ENCODE peak calls at places on chromosomes 1 and 21, in four cellular contexts. C is neural progenitor cell, A is SK-N-SH, K is trophoblast cell. N is an unnamed sample. For H3K79me2, the result is how much of the 10 kb centered on the place peaks cover.

GRCh38 chr1:223114871-223115270 is 28.2 kb downstream of the TLR5 start:
- DNase-seq in C (no peak), A (no peak), K (no peak), N (no peak)

GRCh38 chr1:26855636-26856035 is 7.3 kb upstream of the SFN start:
- DNase-seq in K (no peak), C (no peak), A (no peak), N (no peak)

GRCh38 chr1:228279011-228279721 is 71.3 kb downstream of the OBSCN start:
- DNase-seq in C (no peak), K (no peak), A (no peak), N (no peak)

GRCh38 chr1:41902125-41902524 is 16.6 kb downstream of the HIVEP3 start:
- DNase-seq in A (no peak), C (no peak), K (peak), N (no peak)

GRCh38 chr1:86258106-86258505 is 101.5 kb upstream of the COL24A1 start:
- DNase-seq in K (no peak), C (no peak), A (no peak), N (no peak)

GRCh38 chr1:23597635-23598388 is 38.5 kb upstream of the ID3 start:
- DNase-seq in C (peak), A (no peak), K (no peak), N (no peak)

GRCh38 chr1:245234217-245235120 is 79.7 kb downstream of the KIF26B start:
- DNase-seq in K (no peak), A (no peak), C (peak), N (no peak)

GRCh38 chr1:22849770-22850169 is 122.9 kb downstream of the LACTBL1 start:
- DNase-seq in A (no peak), K (no peak), C (no peak), N (no peak)

GRCh38 chr1:168000656-168001055 is 63.8 kb upstream of the MPC2 start:
- DNase-seq in A (no peak), K (no peak), C (no peak), N (no peak)

GRCh38 chr1:85463666-85464496 is 1.1 kb downstream of the DDAH1 start:
- DNase-seq in C (peak), A (peak), K (no peak), N (no peak)

GRCh38 chr1:190328361-190328760 is 149.3 kb downstream of the BRINP3 start:
- DNase-seq in K (no peak), A (no peak), C (no peak), N (no peak)

GRCh38 chr1:182143825-182144661 is 82.5 kb upstream of the ZNF648 start:
- DNase-seq in K (no peak), A (peak), C (peak), N (no peak)

GRCh38 chr21:42366292-42367010 is at the start of gene TFF1:
- DNase-seq in C (no peak), K (no peak), A (no peak), N (no peak)

GRCh38 chr21:36465481-36465880 is 14.4 kb downstream of the CLDN14 start:
- DNase-seq in A (no peak), C (no peak), K (no peak), N (no peak)

GRCh38 chr1:84996846-84997666 is at the start of gene MCOLN2:
- DNase-seq in C (peak), K (no peak), A (peak), N (peak)

GRCh38 chr1:50620680-50621329 is 197.6 kb upstream of the DMRTA2 start:
- DNase-seq in A (no peak), K (no peak), C (peak), N (peak)

GRCh38 chr1:6869002-6869380 is 83.7 kb downstream of the CAMTA1 start:
- DNase-seq in C (peak), A (no peak), K (no peak), N (no peak)

GRCh38 chr1:167473761-167474160 is 44.6 kb downstream of the CD247 start:
- DNase-seq in A (no peak), C (no peak), K (no peak), N (no peak)

GRCh38 chr1:3453203-3453761 is 1.2 kb upstream of the ARHGEF16 start:
- DNase-seq in C (peak), K (peak), A (peak), N (peak)

GRCh38 chr1:7491818-7492173 is 279.3 kb upstream of the VAMP3 start:
- DNase-seq in A (no peak), C (no peak), K (no peak), N (no peak)

GRCh38 chr1:204268101-204268500 is 54.3 kb upstream of the GOLT1A start:
- DNase-seq in C (no peak), K (no peak), A (no peak), N (no peak)

GRCh38 chr1:152783095-152783494 is 3.0 kb upstream of the LCE1E start:
- DNase-seq in A (no peak), C (no peak), K (no peak), N (no peak)

GRCh38 chr1:43853161-43853921 is 80.3 kb upstream of the ARTN start:
- DNase-seq in A (peak), K (no peak), C (no peak), N (peak)

DNA sequence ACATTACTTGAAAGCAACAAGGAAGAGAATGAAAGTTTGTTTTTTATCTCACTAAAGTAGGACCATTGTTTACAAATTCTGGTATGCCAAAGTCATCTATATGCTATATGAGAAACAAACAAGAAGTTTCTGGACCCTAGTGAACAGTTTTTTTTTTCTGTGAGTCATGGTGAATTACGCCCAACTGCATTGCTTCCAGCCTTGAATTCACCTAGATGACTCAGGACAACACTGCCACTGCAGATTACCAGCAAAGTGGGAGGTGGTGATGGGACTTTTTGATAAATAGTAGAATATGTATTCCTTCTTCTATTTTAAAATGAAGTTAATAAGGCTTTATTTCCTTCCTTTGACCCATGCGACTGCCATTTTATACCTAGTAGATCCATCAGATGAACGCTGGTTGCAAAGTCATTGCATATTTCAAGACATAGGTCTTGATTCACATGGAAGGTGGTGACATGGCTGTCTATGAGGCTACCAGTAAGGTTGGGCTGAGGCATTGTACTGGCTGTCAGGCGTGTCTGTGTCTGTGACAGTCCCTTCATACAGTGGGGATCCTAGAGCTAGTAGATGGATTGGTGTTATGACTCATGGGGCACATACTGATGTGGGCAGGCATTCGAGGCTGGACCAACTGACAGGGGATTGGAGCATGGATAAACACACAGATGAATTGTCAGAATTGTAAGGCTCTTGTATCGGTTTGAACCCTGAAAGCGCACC is 49.1 kb upstream of the APOBEC4 start:
- DNase-seq in A (no peak), C (no peak), K (peak), N (no peak)
- H3K79me2 ChIP-seq in A (under half), C (under half), K (under half), N (under half)

DNA sequence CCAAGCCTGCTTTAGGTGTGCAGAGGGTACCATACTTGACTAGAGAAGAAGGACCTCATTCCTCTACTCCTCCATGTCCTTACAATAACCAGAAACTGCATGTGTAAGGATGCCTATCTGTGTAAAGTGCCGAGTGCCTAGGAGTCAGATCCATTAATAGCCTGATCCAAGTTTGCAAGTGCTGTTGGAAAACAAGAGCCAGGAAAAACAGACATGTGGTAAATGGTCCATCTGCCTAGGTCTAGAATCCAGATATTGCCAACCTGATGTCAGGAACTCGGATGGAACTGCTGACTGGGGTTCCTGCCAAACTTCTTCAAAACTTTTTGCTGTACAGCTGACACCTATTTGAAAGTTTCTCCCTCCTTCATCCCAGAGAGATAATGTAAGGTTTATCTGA is 239.4 kb upstream of the CAMK1G start:
- DNase-seq in C (no peak), K (no peak), A (no peak), N (no peak)
- H3K79me2 ChIP-seq in C (under half), K (under half), A (under half), N (under half)

DNA sequence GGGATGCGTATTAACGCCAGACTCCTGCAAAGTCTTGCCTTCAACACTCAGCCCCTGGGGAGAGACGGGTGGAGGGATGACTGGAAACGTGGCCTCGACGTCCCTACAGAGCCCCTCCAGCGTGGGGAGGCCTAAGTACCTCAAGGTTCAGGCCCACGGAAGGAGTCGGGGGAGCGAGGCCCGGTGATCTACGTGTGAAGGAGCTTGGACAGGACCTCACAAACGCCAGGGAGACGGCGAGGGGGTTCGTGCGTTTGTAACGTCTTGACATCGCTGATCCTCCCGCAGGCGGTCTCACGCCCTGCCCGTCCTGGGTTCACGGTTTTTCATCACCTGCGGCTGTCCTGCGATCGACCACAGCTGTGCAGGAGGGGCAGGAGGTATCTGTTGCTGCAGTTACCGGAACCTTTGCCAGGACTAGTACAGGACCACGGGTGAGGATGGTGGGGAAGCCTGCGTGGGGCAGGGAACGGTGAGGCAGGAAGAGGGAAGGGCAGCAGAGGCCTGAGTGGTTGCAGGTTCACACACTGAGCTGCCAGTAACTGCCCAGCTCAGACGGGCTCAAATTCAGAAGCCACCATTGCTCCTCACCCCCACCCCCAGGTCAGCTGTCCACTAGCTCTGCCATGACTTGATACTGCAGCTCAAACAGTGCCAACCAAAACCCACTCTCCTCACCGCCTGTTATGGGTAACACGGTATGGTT is 888 bp upstream of the CCNL2 start:
- DNase-seq in A (no peak), C (peak), K (no peak), N (peak)
- H3K79me2 ChIP-seq in A (half or more), C (half or more), K (under half), N (half or more)

DNA sequence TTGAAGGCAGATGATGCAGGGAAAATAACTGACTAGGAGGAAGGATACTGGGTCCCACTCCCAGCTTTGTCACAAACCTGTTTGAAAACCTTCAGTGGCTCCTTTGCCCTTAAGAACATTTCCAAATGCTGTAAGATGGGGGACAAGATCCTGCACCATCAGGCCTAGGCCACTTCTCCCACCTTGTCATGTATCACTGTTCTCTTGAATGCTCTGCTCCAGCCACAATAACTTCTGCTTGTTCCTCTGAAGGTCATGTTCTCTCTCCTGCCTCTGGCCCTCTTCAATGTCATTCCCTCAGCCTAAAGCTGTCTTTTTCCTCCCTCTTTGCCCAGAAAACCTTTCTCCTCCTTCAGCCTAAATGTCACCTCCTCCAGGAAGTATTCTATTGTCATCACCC is 119.4 kb upstream of the GRIK3 start:
- DNase-seq in C (no peak), K (no peak), A (no peak), N (no peak)
- H3K79me2 ChIP-seq in C (under half), K (under half), A (under half), N (under half)

GRCh38 chr1:178169649-178170048 is 75.7 kb downstream of the RASAL2 start:
- DNase-seq in C (no peak), K (no peak), A (no peak), N (no peak)
- H3K79me2 ChIP-seq in C (under half), K (under half), A (half or more), N (under half)

DNA sequence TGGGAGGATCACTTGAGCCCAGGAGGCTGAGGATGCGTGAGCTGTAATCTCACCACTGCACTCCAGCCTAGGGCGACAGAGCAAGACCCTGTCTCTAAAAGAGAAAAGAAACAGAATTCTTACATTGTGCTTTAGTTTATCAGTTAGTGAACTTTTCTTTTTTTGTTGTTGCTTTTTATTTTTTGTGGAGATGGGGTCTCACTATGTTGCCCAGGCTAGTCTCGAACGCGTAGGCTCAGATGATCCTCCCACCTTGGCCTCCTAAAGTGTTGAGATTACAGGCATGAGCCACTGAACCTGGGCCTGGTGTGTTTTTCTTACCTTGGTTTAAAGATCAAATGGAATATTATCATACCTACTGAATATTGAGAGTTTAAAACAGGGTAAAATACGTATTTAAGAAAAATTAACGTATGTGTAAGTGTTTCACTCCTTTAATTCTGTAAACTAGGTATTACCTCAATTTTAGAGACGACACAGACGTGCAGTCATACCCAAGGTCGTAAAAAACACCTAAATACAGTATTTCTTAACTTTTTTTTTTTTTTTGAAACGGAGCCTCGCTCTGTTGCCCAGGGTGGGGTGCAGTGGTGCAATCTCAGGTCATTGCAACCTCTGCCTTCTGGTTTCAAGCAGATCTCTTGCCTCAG is 39.6 kb downstream of the KIF1B start:
- DNase-seq in C (no peak), A (no peak), K (no peak), N (no peak)
- H3K79me2 ChIP-seq in C (half or more), A (half or more), K (under half), N (under half)